ENCODE peak calls at places on chromosomes 6 and 20, in four cellular contexts. I, P, F and C are unnamed samples.

GRCh38 chr6:35576647-35577046 is 64.0 kb upstream of the TULP1 start:
- DNase-seq in I (no peak), P (no peak), F (no peak), C (no peak)

GRCh38 chr20:64233725-64234124 is 21.8 kb upstream of the PCMTD2 start:
- DNase-seq in I (no peak), P (no peak), F (no peak), C (no peak)

GRCh38 chr6:7615611-7616383 is 25.8 kb downstream of the SNRNP48 start:
- DNase-seq in I (peak; percentile 57), P (peak; percentile 72), F (no peak), C (no peak)

GRCh38 chr6:125812394-125813231 is 21.9 kb downstream of the NCOA7 start:
- DNase-seq in I (peak; percentile 62), P (no peak), F (no peak), C (no peak)

GRCh38 chr20:31663838-31664695 is 26.4 kb downstream of the COX4I2 start:
- DNase-seq in I (no peak), P (peak; percentile 97), F (no peak), C (no peak)

GRCh38 chr6:56708810-56709597 is 66.3 kb upstream of the DST start:
- DNase-seq in I (peak; percentile 10), P (peak; percentile 66), F (no peak), C (no peak)

GRCh38 chr20:35004051-35004725 is 48.5 kb downstream of the MYH7B start:
- DNase-seq in I (no peak), P (no peak), F (no peak), C (no peak)

GRCh38 chr6:112311950-112312547 is 35.1 kb upstream of the RFPL4B start:
- DNase-seq in I (peak; percentile 39), P (peak; percentile 7), F (no peak), C (no peak)

GRCh38 chr20:63099426-63100267 is 92.9 kb upstream of the BHLHE23 start:
- DNase-seq in I (no peak), P (no peak), F (no peak), C (peak; percentile 47)

GRCh38 chr6:130760006-130760405 is 67.2 kb upstream of the SMLR1 start:
- DNase-seq in I (no peak), P (peak; percentile 64), F (no peak), C (no peak)

GRCh38 chr20:4069741-4070140 is 54.4 kb upstream of the RNF24 start:
- DNase-seq in I (no peak), P (no peak), F (no peak), C (no peak)

GRCh38 chr6:43838276-43839036 is 68.4 kb downstream of the VEGFA start:
- DNase-seq in I (peak; percentile 73), P (peak; percentile 41), F (no peak), C (no peak)

GRCh38 chr6:157644043-157644810 is 178.8 kb upstream of the SNX9 start:
- DNase-seq in I (no peak), P (no peak), F (no peak), C (no peak)

GRCh38 chr6:39884696-39885095 is 49.6 kb downstream of the MOCS1 start:
- DNase-seq in I (no peak), P (no peak), F (no peak), C (no peak)

GRCh38 chr6:97147421-97147820 is 135.6 kb downstream of the MMS22L start:
- DNase-seq in I (no peak), P (no peak), F (no peak), C (no peak)

GRCh38 chr6:12010635-12011275 is 1.4 kb upstream of the HIVEP1 start:
- DNase-seq in I (peak; percentile 31), P (no peak), F (no peak), C (peak; percentile 86)

GRCh38 chr6:160249687-160250086 is 8.9 kb downstream of the SLC22A2 start:
- DNase-seq in I (no peak), P (no peak), F (no peak), C (no peak)

GRCh38 chr6:36577298-36577697 is 16.9 kb upstream of the SRSF3 start:
- DNase-seq in I (peak; percentile 40), P (peak; percentile 75), F (no peak), C (no peak)

GRCh38 chr20:34861386-34862084 is 11.1 kb downstream of the GGT7 start:
- DNase-seq in I (peak; percentile 8), P (no peak), F (no peak), C (no peak)

GRCh38 chr20:42260216-42260615 is 642.0 kb upstream of the CHD6 start:
- DNase-seq in I (no peak), P (no peak), F (no peak), C (no peak)

GRCh38 chr20:1964659-1965405 is 29.0 kb downstream of the PDYN start:
- DNase-seq in I (no peak), P (no peak), F (no peak), C (no peak)

GRCh38 chr6:47413752-47414516 is 63.7 kb upstream of the CD2AP start:
- DNase-seq in I (peak; percentile 70), P (peak; percentile 64), F (peak; percentile 60), C (no peak)

GRCh38 chr6:32764050-32764449 is 718 bp upstream of the HLA-DQB2 start:
- DNase-seq in I (no peak), P (no peak), F (no peak), C (no peak)

GRCh38 chr20:22720206-22720605 is 135.8 kb upstream of the FOXA2 start:
- DNase-seq in I (no peak), P (no peak), F (no peak), C (no peak)

GRCh38 chr6:128388380-128388779 is 132.0 kb downstream of the PTPRK start:
- DNase-seq in I (no peak), P (no peak), F (no peak), C (no peak)

GRCh38 chr20:35561671-35562070 is 19.8 kb downstream of the ERGIC3 start:
- DNase-seq in I (no peak), P (no peak), F (no peak), C (peak; percentile 57)

GRCh38 chr20:63809856-63810255 is 21.2 kb downstream of the ZBTB46 start:
- DNase-seq in I (no peak), P (no peak), F (no peak), C (no peak)

GRCh38 chr6:142838821-142839685 is 105.9 kb downstream of the HIVEP2 start:
- DNase-seq in I (no peak), P (peak; percentile 73), F (no peak), C (no peak)

GRCh38 chr20:7146552-7147219 is 379.2 kb downstream of the BMP2 start:
- DNase-seq in I (no peak), P (no peak), F (no peak), C (no peak)

GRCh38 chr6:145015739-145016558 is 719.4 kb downstream of the EPM2A start:
- DNase-seq in I (no peak), P (no peak), F (peak; percentile 11), C (no peak)

GRCh38 chr6:16735014-16735413 is 26.2 kb downstream of the ATXN1 start:
- DNase-seq in I (no peak), P (no peak), F (no peak), C (no peak)

GRCh38 chr6:136811261-136811660 is 11.1 kb upstream of the PEX7 start:
- DNase-seq in I (no peak), P (no peak), F (no peak), C (no peak)

GRCh38 chr20:5549200-5549599 is 201.0 kb upstream of the SHLD1 start:
- DNase-seq in I (no peak), P (no peak), F (no peak), C (no peak)

GRCh38 chr6:29945421-29945820 is 3.1 kb downstream of the HLA-A start:
- DNase-seq in I (no peak), P (no peak), F (no peak), C (no peak)

GRCh38 chr6:82645536-82646230 is 282.1 kb downstream of the TPBG start:
- DNase-seq in I (no peak), P (no peak), F (no peak), C (no peak)

GRCh38 chr6:49552596-49552995 is 2.1 kb downstream of the C6orf141 start:
- DNase-seq in I (no peak), P (no peak), F (no peak), C (no peak)

GRCh38 chr20:1816384-1817381 is 78.5 kb upstream of the SIRPA start:
- DNase-seq in I (no peak), P (no peak), F (no peak), C (no peak)

GRCh38 chr20:49801882-49802281 is 10.7 kb upstream of the SLC9A8 start:
- DNase-seq in I (no peak), P (no peak), F (no peak), C (no peak)
- TF ChIP-seq HDAC6 in I (no peak), P (no peak), F (no peak), C (no peak)

GRCh38 chr6:17984822-17985660 is 2.4 kb downstream of the KIF13A start:
- DNase-seq in I (no peak), P (no peak), F (no peak), C (peak; percentile 22)
- TF ChIP-seq GABPA in I (no peak), P (no peak), F (no peak), C (no peak)

DNA sequence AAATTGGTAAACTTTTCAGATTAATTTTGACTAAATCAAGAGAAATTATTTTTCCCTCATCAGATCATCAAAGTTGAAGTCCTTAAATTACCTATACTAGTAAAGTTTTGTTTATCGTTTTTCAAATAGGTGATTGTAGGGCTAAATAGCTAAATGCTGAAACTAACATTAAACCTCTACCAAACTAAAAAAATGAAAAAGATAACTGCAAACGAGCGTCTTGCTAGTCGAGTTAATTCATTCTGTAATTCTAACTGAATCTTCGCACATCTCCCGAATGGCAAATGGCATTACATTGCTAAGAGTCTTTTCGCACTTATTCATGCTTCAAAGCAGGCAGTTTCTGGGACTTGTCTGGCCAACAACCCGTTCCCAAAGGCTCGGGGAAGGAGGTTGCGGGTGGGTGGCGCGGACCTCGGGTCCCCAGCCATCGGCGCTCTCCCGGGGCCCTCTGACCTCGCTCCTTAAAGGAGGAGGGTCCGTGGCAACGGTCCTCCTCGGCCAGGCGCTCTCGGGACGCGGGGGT is 43.8 kb downstream of the POPDC3 start:
- DNase-seq in I (no peak), P (no peak), F (no peak), C (no peak)
- TF ChIP-seq HDAC6 in I (no peak), P (no peak), F (no peak), C (no peak)

GRCh38 chr20:61951695-61952533 is 113.8 kb downstream of the TAF4 start:
- DNase-seq in I (peak; percentile 58), P (no peak), F (no peak), C (peak; percentile 36)
- TF ChIP-seq GABPA in I (no peak), P (no peak), F (no peak), C (no peak)

DNA sequence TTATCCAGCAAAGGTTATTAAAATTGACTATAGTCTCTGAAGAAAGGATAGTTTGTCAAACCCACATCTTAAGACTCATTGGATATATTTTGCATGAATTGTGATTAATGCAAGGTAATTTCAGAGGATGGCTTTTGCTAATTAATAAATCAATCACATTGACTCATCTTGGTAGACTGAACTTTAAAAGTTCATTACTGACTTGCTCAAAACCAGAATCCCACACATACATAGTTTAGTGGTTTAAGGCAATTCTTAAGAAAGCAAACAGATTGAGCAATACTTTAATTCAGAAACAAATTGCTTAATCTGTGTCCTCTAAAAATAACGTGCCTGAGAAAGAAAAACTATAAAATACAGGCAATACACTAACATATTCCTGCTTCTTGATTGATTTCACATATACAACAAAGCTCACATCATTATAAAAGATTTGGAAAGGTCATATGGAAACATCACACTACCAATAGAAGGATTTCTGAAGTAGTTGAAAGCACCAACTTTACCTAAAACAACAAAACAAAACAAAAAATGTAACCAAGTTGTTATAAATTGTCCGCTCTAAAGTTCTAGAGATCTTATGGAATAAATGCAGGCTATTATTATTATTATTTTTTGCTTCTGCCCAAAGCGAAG is 63.1 kb upstream of the ZNF217 start:
- DNase-seq in I (no peak), P (no peak), F (no peak), C (no peak)
- TF ChIP-seq HDAC6 in I (no peak), P (no peak), F (no peak), C (no peak)

GRCh38 chr6:88982720-88983119 is 19.3 kb upstream of the RNGTT start:
- DNase-seq in I (peak; percentile 28), P (peak; percentile 55), F (peak; percentile 19), C (no peak)
- TF ChIP-seq GABPA in I (no peak), P (no peak), F (no peak), C (no peak)